ENCODE peak calls at places on chromosome 21, in eight cellular contexts. T is tibial artery, Q is stomach, I is cardiac muscle cell, Y is heart left ventricle, B is right lobe of liver, M is pancreas, L is fibroblast of lung. R is an unnamed sample.

GRCh38 chr21:43859747-43860214 is 5.2 kb upstream of the AGPAT3 start:
- DNase-seq in I (no peak), Y (no peak), M (no peak), L (no peak), B (no peak), T (no peak), Q (no peak), R (no peak)

GRCh38 chr21:31354122-31354521 is 10.1 kb upstream of the TIAM1 start:
- DNase-seq in Q (no peak), Y (no peak), I (no peak), B (no peak), T (no peak), L (no peak), M (no peak), R (no peak)

GRCh38 chr21:41229527-41230248 is 61.7 kb downstream of the BACE2 start:
- DNase-seq in M (no peak), B (no peak), L (no peak), T (no peak), Y (no peak), I (no peak), Q (no peak), R (no peak)

GRCh38 chr21:36437745-36438128 is 42.2 kb downstream of the CLDN14 start:
- DNase-seq in I (no peak), Y (no peak), M (no peak), T (no peak), Q (peak; percentile 55), L (peak; percentile 99), B (no peak), R (no peak)

GRCh38 chr21:28731700-28732321 is 260.9 kb downstream of the LTN1 start:
- DNase-seq in B (no peak), L (no peak), T (no peak), Q (no peak), I (peak; percentile 5), Y (no peak), M (no peak), R (no peak)

GRCh38 chr21:17775431-17776126 is 43.6 kb downstream of the C21orf91 start:
- DNase-seq in L (no peak), T (no peak), M (peak; percentile 24), Q (no peak), B (no peak), I (no peak), Y (no peak), R (peak; percentile 27)

GRCh38 chr21:28018741-28019669 is 973.7 kb downstream of the LTN1 start:
- DNase-seq in T (no peak), L (no peak), B (no peak), M (peak; percentile 54), I (peak; percentile 20), Q (no peak), Y (no peak), R (no peak)

GRCh38 chr21:40850071-40850470 is 3.1 kb upstream of the DSCAM start:
- DNase-seq in L (no peak), T (no peak), M (no peak), I (no peak), B (no peak), Y (no peak), Q (no peak), R (no peak)

GRCh38 chr21:37101384-37101783 is 28.3 kb downstream of the TTC3 start:
- DNase-seq in B (no peak), Q (no peak), M (no peak), I (no peak), Y (no peak), T (no peak), L (peak; percentile 13), R (no peak)

GRCh38 chr21:31554511-31555022 is 104.9 kb upstream of the SOD1 start:
- DNase-seq in Y (no peak), Q (no peak), T (no peak), I (no peak), L (peak; percentile 86), B (no peak), M (no peak), R (no peak)

GRCh38 chr21:32043458-32043857 is 170.6 kb downstream of the HUNK start:
- DNase-seq in L (no peak), Q (no peak), M (no peak), B (no peak), T (no peak), I (no peak), Y (no peak), R (no peak)

GRCh38 chr21:21436012-21436545 is 437.9 kb downstream of the NCAM2 start:
- DNase-seq in M (no peak), Q (no peak), Y (no peak), T (no peak), I (no peak), L (peak; percentile 71), B (no peak), R (no peak)

GRCh38 chr21:43717166-43717853 is 1.6 kb upstream of the PDXK start:
- DNase-seq in Y (no peak), M (peak; percentile 29), Q (no peak), L (no peak), T (no peak), I (no peak), B (no peak), R (peak; percentile 54)

GRCh38 chr21:33299181-33299752 is 25.5 kb upstream of the IFNAR1 start:
- DNase-seq in I (no peak), Q (no peak), L (no peak), M (no peak), T (no peak), Y (no peak), B (no peak), R (no peak)

GRCh38 chr21:36686955-36687354 is 12.0 kb upstream of the SIM2 start:
- DNase-seq in Y (no peak), Q (no peak), B (no peak), T (no peak), L (no peak), I (no peak), M (no peak), R (no peak)

GRCh38 chr21:36847189-36847588 is 119.3 kb downstream of the HLCS start:
- DNase-seq in Y (no peak), M (no peak), I (no peak), B (no peak), L (peak; percentile 77), T (no peak), Q (no peak), R (no peak)

GRCh38 chr21:37005548-37006242 is 807 bp upstream of the RIPPLY3 start:
- DNase-seq in Y (no peak), M (peak; percentile 67), T (no peak), Q (no peak), L (no peak), I (no peak), B (no peak), R (no peak)

GRCh38 chr21:33232640-33233039 is 2.9 kb downstream of the IFNAR2 start:
- DNase-seq in I (no peak), T (no peak), L (no peak), Y (no peak), Q (no peak), M (no peak), B (no peak), R (no peak)

GRCh38 chr21:33350676-33351075 is 25.9 kb downstream of the IFNAR1 start:
- DNase-seq in T (no peak), I (no peak), B (no peak), M (no peak), Q (no peak), L (no peak), Y (no peak), R (no peak)

GRCh38 chr21:28745131-28746055 is 247.3 kb downstream of the LTN1 start:
- DNase-seq in T (peak; percentile 71), Q (peak; percentile 66), B (peak; percentile 79), M (peak; percentile 60), L (peak; percentile 85), Y (peak; percentile 69), I (peak; percentile 85), R (no peak)

GRCh38 chr21:45164838-45165237 is 90.5 kb downstream of the ADARB1 start:
- DNase-seq in L (no peak), B (peak; percentile 33), M (no peak), Y (no peak), Q (no peak), I (no peak), T (no peak), R (no peak)

GRCh38 chr21:45169001-45169400 is 94.6 kb downstream of the ADARB1 start:
- DNase-seq in Q (no peak), I (no peak), L (no peak), M (no peak), T (no peak), Y (no peak), B (no peak), R (no peak)

GRCh38 chr21:45167796-45168222 is 93.4 kb downstream of the ADARB1 start:
- DNase-seq in T (no peak), M (no peak), Q (no peak), Y (no peak), I (no peak), B (no peak), L (peak; percentile 60), R (no peak)

GRCh38 chr21:45168522-45168921 is 94.1 kb downstream of the ADARB1 start:
- DNase-seq in L (no peak), I (no peak), Y (no peak), M (no peak), B (no peak), T (no peak), Q (no peak), R (no peak)

GRCh38 chr21:45166931-45167330 is 92.6 kb downstream of the ADARB1 start:
- DNase-seq in I (no peak), Q (no peak), B (no peak), Y (no peak), T (no peak), M (no peak), L (no peak), R (no peak)
- H3K4me1 ChIP-seq in I (peaks cover 9% of the 10 kb centered on the region), Q (no peaks in the 10 kb centered on the region), B (no peaks in the 10 kb centered on the region), Y (no peaks in the 10 kb centered on the region), T (peaks cover 62% of the 10 kb centered on the region), M (no peaks in the 10 kb centered on the region), L (peaks cover 4% of the 10 kb centered on the region), R (no peaks in the 10 kb centered on the region)

GRCh38 chr21:24302400-24302799 is 1304.9 kb downstream of the MRPL39 start:
- DNase-seq in L (no peak), Q (no peak), M (no peak), I (no peak), B (no peak), Y (no peak), T (no peak), R (no peak)
- H3K4me3 ChIP-seq in L (no peak overlapping the region), Q (no peak overlapping the region), M (no peak overlapping the region), I (no peak overlapping the region), B (no peak overlapping the region), Y (no peak overlapping the region), T (no peak overlapping the region), R (no peak overlapping the region)

GRCh38 chr21:38171723-38172344 is 85.0 kb upstream of the KCNJ15 start:
- DNase-seq in B (no peak), T (no peak), Y (no peak), L (peak; percentile 75), M (no peak), I (peak; percentile 31), Q (no peak), R (no peak)
- TF ChIP-seq CTCF in B (no peak), T (no peak), Y (no peak), L (peak; percentile 34), M (no peak), I (peak; percentile 10), Q (no peak), R (no peak)

DNA sequence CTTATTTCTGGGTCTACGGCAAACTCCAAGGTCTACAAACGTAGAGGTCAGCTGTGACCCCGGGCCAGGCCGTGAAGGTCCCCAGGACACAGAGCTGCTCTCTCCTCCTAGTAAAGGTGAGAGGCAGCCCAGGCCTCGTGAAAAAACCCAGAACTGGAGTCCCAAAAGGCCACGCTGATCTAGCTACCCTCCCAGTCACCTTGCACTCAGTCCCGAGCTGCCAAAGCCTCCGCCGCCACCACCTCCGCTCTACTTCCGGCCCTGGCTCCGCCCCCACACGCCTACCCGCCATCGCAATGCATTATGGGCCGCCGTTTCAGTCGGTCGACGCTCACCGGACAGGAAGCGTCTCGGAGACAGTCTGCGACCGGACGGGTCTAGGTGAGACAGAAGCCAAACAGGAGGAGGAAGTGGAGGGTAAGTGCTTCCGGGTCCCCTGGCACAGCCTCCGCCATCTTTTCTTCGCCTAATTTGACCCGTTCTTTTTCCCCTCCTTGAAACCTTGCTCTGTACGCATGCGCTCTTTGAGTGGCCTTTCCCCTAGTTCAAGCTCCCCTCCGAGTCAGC is at the start of the genes ATP5PF and GABPA:
- DNase-seq in I (peak; percentile 97), M (peak; percentile 97), L (peak; percentile 99), B (peak; percentile 98), Q (peak; percentile 97), Y (peak; percentile 98), T (peak; percentile 97), R (peak; percentile 98)
- H3K4me1 ChIP-seq in I (peaks cover 32% of the 10 kb centered on the region), M (peaks cover 4% of the 10 kb centered on the region), L (peaks cover 3% of the 10 kb centered on the region), B (no peaks in the 10 kb centered on the region), Q (peaks cover 36% of the 10 kb centered on the region), Y (peaks cover 6% of the 10 kb centered on the region), T (peaks cover 9% of the 10 kb centered on the region), R (peaks cover 28% of the 10 kb centered on the region)

R was measured in mucosa of descending colon.